ENCODE peak calls at places on chromosome 19, in seven cellular contexts. One of them, this sample, is unnamed.

GRCh38 chr19:390386-391198 is 18.4 kb downstream of the C2CD4C start:
- DNase-seq in tibial nerve: no peak
- DNase-seq in activated T-cell treated with anti-CD3 and anti-CD28 coated beads for 24 hours: no peak
- DNase-seq in fibroblast of mammary gland: no peak
- DNase-seq in activated naive CD4-positive, alpha-beta T cell treated with Interleukin-2 at 50 U/mL for 16 hours: no peak
- DNase-seq in activated CD8-positive, alpha-beta memory T cell treated with anti-CD3 and anti-CD28 coated beads for 1 hour: no peak
- DNase-seq in lung microvascular endothelial cell: no peak
- DNase-seq in this sample: no peak

GRCh38 chr19:4581381-4582111 is 22.1 kb upstream of the SEMA6B start:
- DNase-seq in tibial nerve: no peak
- DNase-seq in activated T-cell treated with anti-CD3 and anti-CD28 coated beads for 24 hours: peak
- DNase-seq in fibroblast of mammary gland: no peak
- DNase-seq in activated naive CD4-positive, alpha-beta T cell treated with Interleukin-2 at 50 U/mL for 16 hours: peak
- DNase-seq in activated CD8-positive, alpha-beta memory T cell treated with anti-CD3 and anti-CD28 coated beads for 1 hour: no peak
- DNase-seq in lung microvascular endothelial cell: peak
- DNase-seq in this sample: peak

GRCh38 chr19:4456566-4456842 is 1.1 kb downstream of the UBXN6 start:
- DNase-seq in tibial nerve: no peak
- DNase-seq in activated T-cell treated with anti-CD3 and anti-CD28 coated beads for 24 hours: no peak
- DNase-seq in fibroblast of mammary gland: peak
- DNase-seq in activated naive CD4-positive, alpha-beta T cell treated with Interleukin-2 at 50 U/mL for 16 hours: peak
- DNase-seq in activated CD8-positive, alpha-beta memory T cell treated with anti-CD3 and anti-CD28 coated beads for 1 hour: no peak
- DNase-seq in lung microvascular endothelial cell: peak
- DNase-seq in this sample: peak

GRCh38 chr19:46963093-46963734 is 56.4 kb upstream of the NPAS1 start:
- DNase-seq in tibial nerve: no peak
- DNase-seq in activated T-cell treated with anti-CD3 and anti-CD28 coated beads for 24 hours: no peak
- DNase-seq in fibroblast of mammary gland: peak
- DNase-seq in activated naive CD4-positive, alpha-beta T cell treated with Interleukin-2 at 50 U/mL for 16 hours: peak
- DNase-seq in activated CD8-positive, alpha-beta memory T cell treated with anti-CD3 and anti-CD28 coated beads for 1 hour: no peak
- DNase-seq in lung microvascular endothelial cell: peak
- DNase-seq in this sample: no peak

GRCh38 chr19:1847684-1848398 is 442 bp downstream of the REXO1 start:
- DNase-seq in tibial nerve: no peak
- DNase-seq in activated T-cell treated with anti-CD3 and anti-CD28 coated beads for 24 hours: no peak
- DNase-seq in fibroblast of mammary gland: peak
- DNase-seq in activated naive CD4-positive, alpha-beta T cell treated with Interleukin-2 at 50 U/mL for 16 hours: peak
- DNase-seq in activated CD8-positive, alpha-beta memory T cell treated with anti-CD3 and anti-CD28 coated beads for 1 hour: no peak
- DNase-seq in lung microvascular endothelial cell: peak
- DNase-seq in this sample: peak

GRCh38 chr19:4980838-4981680 is 12.1 kb downstream of the KDM4B start:
- DNase-seq in tibial nerve: no peak
- DNase-seq in activated T-cell treated with anti-CD3 and anti-CD28 coated beads for 24 hours: no peak
- DNase-seq in fibroblast of mammary gland: no peak
- DNase-seq in activated naive CD4-positive, alpha-beta T cell treated with Interleukin-2 at 50 U/mL for 16 hours: no peak
- DNase-seq in activated CD8-positive, alpha-beta memory T cell treated with anti-CD3 and anti-CD28 coated beads for 1 hour: no peak
- DNase-seq in lung microvascular endothelial cell: no peak
- DNase-seq in this sample: no peak

GRCh38 chr19:10719466-10719961 is 1.6 kb downstream of the DNM2 start:
- DNase-seq in tibial nerve: no peak
- DNase-seq in activated T-cell treated with anti-CD3 and anti-CD28 coated beads for 24 hours: no peak
- DNase-seq in fibroblast of mammary gland: no peak
- DNase-seq in activated naive CD4-positive, alpha-beta T cell treated with Interleukin-2 at 50 U/mL for 16 hours: no peak
- DNase-seq in activated CD8-positive, alpha-beta memory T cell treated with anti-CD3 and anti-CD28 coated beads for 1 hour: no peak
- DNase-seq in lung microvascular endothelial cell: peak
- DNase-seq in this sample: no peak

GRCh38 chr19:17424743-17425365 is 5.0 kb downstream of the MVB12A start:
- DNase-seq in tibial nerve: no peak
- DNase-seq in activated T-cell treated with anti-CD3 and anti-CD28 coated beads for 24 hours: no peak
- DNase-seq in fibroblast of mammary gland: peak
- DNase-seq in activated naive CD4-positive, alpha-beta T cell treated with Interleukin-2 at 50 U/mL for 16 hours: peak
- DNase-seq in activated CD8-positive, alpha-beta memory T cell treated with anti-CD3 and anti-CD28 coated beads for 1 hour: no peak
- DNase-seq in lung microvascular endothelial cell: peak
- DNase-seq in this sample: no peak

GRCh38 chr19:40398417-40399056 is 8.6 kb upstream of the HIPK4 start:
- DNase-seq in tibial nerve: no peak
- DNase-seq in activated T-cell treated with anti-CD3 and anti-CD28 coated beads for 24 hours: peak
- DNase-seq in fibroblast of mammary gland: no peak
- DNase-seq in activated naive CD4-positive, alpha-beta T cell treated with Interleukin-2 at 50 U/mL for 16 hours: peak
- DNase-seq in activated CD8-positive, alpha-beta memory T cell treated with anti-CD3 and anti-CD28 coated beads for 1 hour: peak
- DNase-seq in lung microvascular endothelial cell: no peak
- DNase-seq in this sample: no peak

GRCh38 chr19:55158848-55159793 is 1.6 kb upstream of the TNNI3 start:
- DNase-seq in tibial nerve: no peak
- DNase-seq in activated T-cell treated with anti-CD3 and anti-CD28 coated beads for 24 hours: no peak
- DNase-seq in fibroblast of mammary gland: peak
- DNase-seq in activated naive CD4-positive, alpha-beta T cell treated with Interleukin-2 at 50 U/mL for 16 hours: no peak
- DNase-seq in activated CD8-positive, alpha-beta memory T cell treated with anti-CD3 and anti-CD28 coated beads for 1 hour: no peak
- DNase-seq in lung microvascular endothelial cell: no peak
- DNase-seq in this sample: no peak